ENCODE peak calls at places on chromosomes 6 and 20, in five cellular contexts. One of them, this sample, is unnamed.

GRCh38 chr6:153058909-153059308 is 56.4 kb upstream of the MTRF1L start:
- DNase-seq in K562: no peak
- DNase-seq in H1: no peak
- DNase-seq in HepG2: no peak
- DNase-seq in A549: no peak
- DNase-seq in this sample: no peak

GRCh38 chr20:7269452-7269851 is 502.0 kb downstream of the BMP2 start:
- DNase-seq in H1: no peak
- DNase-seq in HepG2: no peak
- DNase-seq in K562: no peak
- DNase-seq in A549: no peak
- DNase-seq in this sample: no peak

GRCh38 chr6:99338188-99338587 is 11.3 kb downstream of the FAXC start:
- DNase-seq in A549: no peak
- DNase-seq in K562: no peak
- DNase-seq in H1: no peak
- DNase-seq in HepG2: no peak
- DNase-seq in this sample: no peak

GRCh38 chr6:53529324-53530036 is 15.4 kb downstream of the GCLC start:
- DNase-seq in HepG2: no peak
- DNase-seq in H1: no peak
- DNase-seq in K562: no peak
- DNase-seq in A549: no peak
- DNase-seq in this sample: no peak

GRCh38 chr6:150243620-150244314 is 100.9 kb downstream of the PPP1R14C start:
- DNase-seq in H1: no peak
- DNase-seq in K562: no peak
- DNase-seq in A549: no peak
- DNase-seq in HepG2: no peak
- DNase-seq in this sample: no peak

GRCh38 chr20:49513531-49513930 is 31.1 kb upstream of the KCNB1 start:
- DNase-seq in H1: no peak
- DNase-seq in HepG2: no peak
- DNase-seq in A549: no peak
- DNase-seq in K562: no peak
- DNase-seq in this sample: no peak

GRCh38 chr20:32484221-32485125 is 100.7 kb downstream of the NOL4L start:
- DNase-seq in HepG2: no peak
- DNase-seq in K562: no peak
- DNase-seq in H1: peak
- DNase-seq in A549: peak
- DNase-seq in this sample: no peak

GRCh38 chr6:40440083-40440482 is 147.1 kb downstream of the LRFN2 start:
- DNase-seq in A549: no peak
- DNase-seq in HepG2: no peak
- DNase-seq in K562: no peak
- DNase-seq in H1: no peak
- DNase-seq in this sample: no peak

GRCh38 chr6:21593927-21594421 is 423 bp downstream of the SOX4 start:
- DNase-seq in HepG2: peak
- DNase-seq in K562: no peak
- DNase-seq in A549: no peak
- DNase-seq in H1: no peak
- DNase-seq in this sample: no peak

GRCh38 chr6:46103437-46103836 is 26.4 kb upstream of the ENPP4 start:
- DNase-seq in HepG2: no peak
- DNase-seq in K562: no peak
- DNase-seq in H1: no peak
- DNase-seq in A549: no peak
- DNase-seq in this sample: no peak

GRCh38 chr6:45377555-45378323 is at the start of gene SUPT3H:
- DNase-seq in A549: peak
- DNase-seq in H1: peak
- DNase-seq in K562: peak
- DNase-seq in HepG2: peak
- DNase-seq in this sample: peak

GRCh38 chr6:72203983-72204382 is 317.6 kb downstream of the RIMS1 start:
- DNase-seq in A549: no peak
- DNase-seq in HepG2: no peak
- DNase-seq in K562: no peak
- DNase-seq in H1: no peak
- DNase-seq in this sample: no peak

GRCh38 chr6:11083956-11084355 is 9.7 kb upstream of the SMIM13 start:
- DNase-seq in A549: no peak
- DNase-seq in K562: no peak
- DNase-seq in H1: no peak
- DNase-seq in HepG2: no peak
- DNase-seq in this sample: no peak

GRCh38 chr20:10511507-10512231 is 76.6 kb downstream of the SLX4IP start:
- DNase-seq in K562: peak
- DNase-seq in HepG2: peak
- DNase-seq in A549: peak
- DNase-seq in H1: no peak
- DNase-seq in this sample: peak

GRCh38 chr6:25961619-25962367 is 809 bp upstream of the TRIM38 start:
- DNase-seq in HepG2: peak
- DNase-seq in A549: peak
- DNase-seq in K562: peak
- DNase-seq in H1: no peak
- DNase-seq in this sample: no peak

GRCh38 chr6:113586413-113586812 is 270.7 kb upstream of the MARCKS start:
- DNase-seq in HepG2: no peak
- DNase-seq in A549: no peak
- DNase-seq in K562: no peak
- DNase-seq in H1: no peak
- DNase-seq in this sample: no peak

GRCh38 chr20:57400821-57401564 is 9.8 kb downstream of the RBM38 start:
- DNase-seq in A549: no peak
- DNase-seq in HepG2: no peak
- DNase-seq in K562: no peak
- DNase-seq in H1: no peak
- DNase-seq in this sample: no peak

GRCh38 chr6:167547751-167548150 is 222.9 kb downstream of the TTLL2 start:
- DNase-seq in K562: no peak
- DNase-seq in HepG2: no peak
- DNase-seq in H1: no peak
- DNase-seq in A549: no peak
- DNase-seq in this sample: no peak

GRCh38 chr20:23159256-23159922 is 73.3 kb upstream of the CD93 start:
- DNase-seq in HepG2: no peak
- DNase-seq in A549: no peak
- DNase-seq in H1: peak
- DNase-seq in K562: no peak
- DNase-seq in this sample: no peak

GRCh38 chr6:90227165-90227564 is 69.5 kb downstream of the BACH2 start:
- DNase-seq in A549: no peak
- DNase-seq in H1: no peak
- DNase-seq in HepG2: no peak
- DNase-seq in K562: no peak
- DNase-seq in this sample: no peak

GRCh38 chr6:83198486-83199172 is 5.5 kb downstream of the RWDD2A start:
- DNase-seq in K562: no peak
- DNase-seq in H1: no peak
- DNase-seq in HepG2: no peak
- DNase-seq in A549: no peak
- DNase-seq in this sample: no peak

GRCh38 chr20:51950926-51951325 is 148.6 kb upstream of the SALL4 start:
- DNase-seq in K562: no peak
- DNase-seq in H1: no peak
- DNase-seq in HepG2: no peak
- DNase-seq in A549: no peak
- DNase-seq in this sample: no peak

GRCh38 chr6:19086480-19086879 is 699.3 kb downstream of the RNF144B start:
- DNase-seq in A549: no peak
- DNase-seq in H1: no peak
- DNase-seq in K562: no peak
- DNase-seq in HepG2: no peak
- DNase-seq in this sample: no peak
- TF ChIP-seq KDM1A in A549: no peak
- TF ChIP-seq KDM1A in H1: no peak
- TF ChIP-seq KDM1A in K562: no peak
- TF ChIP-seq KDM1A in HepG2: no peak
- TF ChIP-seq KDM1A in this sample: no peak

DNA sequence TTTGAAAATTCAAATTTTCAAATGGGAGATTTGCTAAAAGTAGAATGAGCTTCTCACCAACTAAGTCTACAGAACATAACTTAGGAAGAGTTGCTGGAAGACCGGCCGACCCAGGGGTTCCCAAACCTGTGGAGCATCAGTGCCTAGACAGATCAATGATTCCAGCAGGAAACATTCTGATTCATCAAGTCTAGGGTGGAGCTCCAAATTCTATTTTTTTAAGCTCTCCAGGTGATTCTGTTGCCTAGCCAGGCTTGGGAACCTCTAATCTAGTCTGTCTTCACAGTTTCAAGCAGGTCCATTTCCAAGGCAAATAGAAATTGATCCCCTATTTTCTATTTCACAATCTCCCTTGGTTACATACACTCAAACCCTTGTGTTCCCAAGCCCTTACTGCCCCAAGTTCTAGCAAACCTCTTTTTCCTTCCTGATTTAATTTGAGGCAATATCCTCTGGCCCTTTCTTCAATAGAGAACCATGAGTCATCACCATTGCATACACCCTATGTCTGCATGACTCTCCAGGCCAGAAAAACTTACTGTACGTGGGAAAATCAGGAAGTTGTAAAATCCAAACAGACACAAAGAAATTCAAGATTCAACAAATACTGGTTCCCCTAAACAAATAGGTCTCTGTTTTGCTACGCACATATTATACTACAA is 8.9 kb downstream of the ATXN1 start:
- DNase-seq in A549: peak
- DNase-seq in K562: no peak
- DNase-seq in HepG2: peak
- DNase-seq in H1: no peak
- DNase-seq in this sample: no peak
- TF ChIP-seq KDM1A in A549: no peak
- TF ChIP-seq KDM1A in K562: no peak
- TF ChIP-seq KDM1A in HepG2: no peak
- TF ChIP-seq KDM1A in H1: no peak
- TF ChIP-seq KDM1A in this sample: no peak

DNA sequence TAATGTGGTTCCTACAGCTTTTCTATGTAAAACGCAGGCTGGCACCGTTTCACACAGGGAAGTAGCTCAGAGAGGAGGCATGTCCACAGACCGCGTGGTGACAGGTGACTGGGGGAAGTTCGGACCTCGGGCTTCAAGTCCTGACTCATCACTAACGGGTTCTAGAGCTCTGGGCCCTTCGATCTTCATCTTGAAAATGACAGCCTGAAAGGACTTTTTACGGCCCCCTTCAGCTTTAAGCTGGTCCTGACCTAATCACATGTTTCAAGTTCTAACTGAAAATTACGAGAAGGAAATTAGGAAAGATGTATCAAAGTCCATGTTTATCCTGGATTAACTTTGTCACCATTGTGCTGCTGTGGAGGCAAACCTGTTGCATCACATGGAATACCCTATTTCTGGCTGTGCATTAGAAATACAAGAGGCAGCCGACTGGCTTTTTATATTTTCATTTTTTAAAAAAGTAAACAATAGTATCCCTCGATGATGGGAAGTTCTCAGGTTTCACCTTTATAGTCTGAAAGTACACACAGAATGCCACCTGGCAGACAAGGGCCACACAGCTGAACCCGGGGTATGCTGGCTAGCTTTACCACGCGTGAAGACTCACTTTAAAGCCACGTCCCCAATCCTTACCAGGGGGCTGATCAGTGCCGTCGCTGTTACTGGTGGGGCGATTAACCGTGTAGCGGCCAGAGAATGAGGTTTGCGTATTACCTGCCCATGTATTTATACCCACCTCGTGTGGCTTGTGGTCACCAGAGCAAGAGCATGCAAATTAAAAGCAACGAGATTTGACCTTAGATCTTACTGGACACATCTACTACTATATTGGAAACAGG is 1.9 kb downstream of the MAN1A1 start:
- DNase-seq in HepG2: peak
- DNase-seq in K562: peak
- DNase-seq in A549: no peak
- DNase-seq in H1: no peak
- DNase-seq in this sample: no peak
- TF ChIP-seq KDM1A in HepG2: peak
- TF ChIP-seq KDM1A in K562: no peak
- TF ChIP-seq KDM1A in A549: no peak
- TF ChIP-seq KDM1A in H1: no peak
- TF ChIP-seq KDM1A in this sample: no peak

GRCh38 chr20:33657704-33658095 is 4.4 kb upstream of the C20orf144 start:
- DNase-seq in A549: no peak
- DNase-seq in HepG2: no peak
- DNase-seq in H1: no peak
- DNase-seq in K562: no peak
- DNase-seq in this sample: no peak
- TF ChIP-seq KDM1A in A549: no peak
- TF ChIP-seq KDM1A in HepG2: no peak
- TF ChIP-seq KDM1A in H1: no peak
- TF ChIP-seq KDM1A in K562: no peak
- TF ChIP-seq KDM1A in this sample: no peak

DNA sequence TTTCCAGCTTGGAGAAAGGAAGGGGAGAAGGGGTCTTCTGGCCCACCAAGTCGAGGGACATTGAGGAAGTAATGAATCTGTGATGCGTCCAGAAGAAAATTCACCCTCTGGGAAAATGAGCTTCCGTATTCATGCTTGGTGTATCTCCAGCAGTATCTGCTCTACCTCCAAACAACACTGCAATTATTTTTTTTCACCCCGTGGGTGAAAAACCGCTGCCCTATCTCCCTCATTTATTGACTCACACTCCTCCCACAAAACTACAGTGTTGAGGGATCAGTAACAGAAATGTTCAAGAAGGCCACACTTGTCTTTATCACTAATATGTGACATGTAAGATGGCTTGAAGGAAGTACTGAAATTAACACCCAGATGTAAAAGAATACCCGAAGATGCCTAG is 4.8 kb upstream of the TBX18 start:
- DNase-seq in H1: no peak
- DNase-seq in A549: no peak
- DNase-seq in HepG2: no peak
- DNase-seq in K562: no peak
- DNase-seq in this sample: no peak
- TF ChIP-seq KDM1A in H1: no peak
- TF ChIP-seq KDM1A in A549: no peak
- TF ChIP-seq KDM1A in HepG2: no peak
- TF ChIP-seq KDM1A in K562: no peak
- TF ChIP-seq KDM1A in this sample: no peak

DNA sequence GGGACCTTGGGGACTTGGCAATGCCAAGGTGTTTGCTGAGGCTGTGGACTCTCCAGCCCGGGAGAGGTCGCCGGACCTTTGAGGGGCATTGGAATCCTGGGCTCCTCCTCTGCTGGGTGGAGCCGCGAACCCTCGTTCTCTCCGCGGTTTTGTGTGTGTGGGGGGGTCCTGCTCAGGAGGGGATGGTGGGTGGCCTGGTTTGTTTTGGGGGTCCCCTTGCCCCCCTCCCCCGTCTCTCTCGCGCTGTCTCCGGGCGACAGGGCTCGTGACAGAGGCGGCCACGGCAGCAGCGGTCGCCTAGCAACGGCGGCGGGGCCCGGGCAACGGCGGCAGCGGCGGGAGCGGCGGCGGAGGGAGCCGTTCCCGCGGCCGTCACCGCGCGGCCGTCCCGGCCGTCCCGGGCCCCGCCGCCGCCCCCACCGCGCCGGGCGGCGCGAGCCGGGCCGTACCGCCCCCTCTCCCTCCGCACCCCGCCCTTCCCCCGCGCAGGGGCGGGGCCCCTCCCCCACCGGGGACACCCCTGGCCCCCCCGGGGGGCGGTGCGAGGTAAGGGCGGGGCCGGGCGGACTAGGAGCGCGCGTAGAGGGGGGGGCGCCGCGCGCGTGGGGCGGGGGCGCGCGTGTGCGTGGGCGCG is 7.8 kb downstream of the SYNGAP1 start:
- DNase-seq in A549: peak
- DNase-seq in H1: peak
- DNase-seq in K562: peak
- DNase-seq in HepG2: no peak
- DNase-seq in this sample: no peak
- TF ChIP-seq KDM1A in A549: no peak
- TF ChIP-seq KDM1A in H1: no peak
- TF ChIP-seq KDM1A in K562: no peak
- TF ChIP-seq KDM1A in HepG2: no peak
- TF ChIP-seq KDM1A in this sample: no peak